ENCODE peak calls at places on chromosome 16, in eight cellular contexts. Q is Daoy; J is activated gamma-delta T cell treated with Interleukin-2 at 50 U/mL for 16 hours; I is A673; D is A549; A is activated CD4-positive, alpha-beta T cell treated with anti-CD3 and anti-CD28 coated beads, Interleukin-2, amount 50 U/mL, for 1 hour; L is HFF-Myc; N is GDM1. R is an unnamed sample.

GRCh38 chr16:66551362-66551761 is 1.0 kb upstream of the CKLF start:
- DNase-seq in Q (peak), J (peak), I (peak), D (peak), A (peak), L (peak), N (peak), R (no peak)

GRCh38 chr16:88920618-88921602 is 54.5 kb upstream of the PABPN1L start:
- DNase-seq in Q (peak), J (no peak), I (peak), D (no peak), A (no peak), L (peak), N (peak), R (peak)

GRCh38 chr16:10827691-10828341 is 9.2 kb upstream of the TVP23A start:
- DNase-seq in Q (peak), J (no peak), I (no peak), D (no peak), A (no peak), L (peak), N (no peak), R (peak)

GRCh38 chr16:70602831-70603230 is 43.5 kb upstream of the IL34 start:
- DNase-seq in Q (no peak), J (no peak), I (no peak), D (no peak), A (no peak), L (no peak), N (no peak), R (no peak)

GRCh38 chr16:77669057-77669456 is 53.3 kb upstream of the NUDT7 start:
- DNase-seq in Q (no peak), J (no peak), I (no peak), D (no peak), A (no peak), L (no peak), N (no peak), R (no peak)

GRCh38 chr16:66650707-66651473 is 45.7 kb downstream of the CMTM4 start:
- DNase-seq in Q (peak), J (peak), I (peak), D (peak), A (peak), L (peak), N (peak), R (peak)

GRCh38 chr16:81443688-81444447 is 740 bp upstream of the CMIP start:
- DNase-seq in Q (no peak), J (peak), I (no peak), D (no peak), A (no peak), L (no peak), N (no peak), R (no peak)

GRCh38 chr16:53922805-53923645 is 219.1 kb downstream of the FTO start:
- DNase-seq in Q (no peak), J (no peak), I (peak), D (no peak), A (no peak), L (no peak), N (no peak), R (no peak)

GRCh38 chr16:55392701-55393100 is 68.7 kb downstream of the IRX6 start:
- DNase-seq in Q (no peak), J (no peak), I (no peak), D (no peak), A (no peak), L (no peak), N (no peak), R (no peak)

GRCh38 chr16:69709456-69710084 is 16.8 kb downstream of the NQO1 start:
- DNase-seq in Q (peak), J (no peak), I (peak), D (peak), A (no peak), L (peak), N (no peak), R (no peak)

R was measured in AG04450.